ENCODE peak calls at places on chromosomes 11 and 22, in seven cellular contexts. O, W, Q, E, G, X and F are unnamed samples.

GRCh38 chr11:34419158-34419557 is 19.6 kb upstream of the CAT start:
- DNase-seq in O (no peak), W (no peak), Q (no peak), E (no peak), G (no peak), X (no peak), F (no peak)

GRCh38 chr22:49918911-49919881 is 762 bp downstream of the CRELD2 start:
- DNase-seq in O (no peak), W (no peak), Q (peak; percentile 37), E (no peak), G (no peak), X (no peak), F (no peak)

GRCh38 chr22:18044548-18045271 is 20.3 kb upstream of the MICAL3 start:
- DNase-seq in O (peak; percentile 86), W (peak; percentile 38), Q (no peak), E (no peak), G (no peak), X (peak; percentile 81), F (no peak)

GRCh38 chr22:42169055-42169469 is 38.5 kb upstream of the CYP2D6 start:
- DNase-seq in O (peak; percentile 70), W (peak; percentile 71), Q (peak; percentile 88), E (no peak), G (peak; percentile 64), X (peak; percentile 32), F (peak; percentile 7)

GRCh38 chr11:35393093-35393492 is 26.3 kb downstream of the SLC1A2 start:
- DNase-seq in O (no peak), W (no peak), Q (no peak), E (no peak), G (no peak), X (no peak), F (no peak)

GRCh38 chr11:117749541-117749910 is 47.5 kb downstream of the DSCAML1 start:
- DNase-seq in O (no peak), W (no peak), Q (no peak), E (no peak), G (no peak), X (no peak), F (no peak)

GRCh38 chr22:41479671-41480396 is 10.9 kb downstream of the ACO2 start:
- DNase-seq in O (no peak), W (no peak), Q (no peak), E (no peak), G (no peak), X (no peak), F (no peak)

GRCh38 chr11:120121336-120121735 is 16.6 kb downstream of the TRIM29 start:
- DNase-seq in O (no peak), W (no peak), Q (no peak), E (no peak), G (peak; percentile 93), X (no peak), F (no peak)

GRCh38 chr11:72730706-72731105 is 21.5 kb downstream of the ARAP1 start:
- DNase-seq in O (no peak), W (no peak), Q (no peak), E (no peak), G (no peak), X (no peak), F (no peak)

GRCh38 chr11:70473186-70473872 is 75.0 kb downstream of the CTTN start:
- DNase-seq in O (no peak), W (no peak), Q (no peak), E (no peak), G (no peak), X (no peak), F (no peak)

GRCh38 chr22:50626314-50626855 is 1.6 kb downstream of the ARSA start:
- DNase-seq in O (no peak), W (no peak), Q (no peak), E (no peak), G (no peak), X (no peak), F (no peak)

GRCh38 chr11:17735823-17736772 is 1.5 kb downstream of the KCNC1 start:
- DNase-seq in O (no peak), W (no peak), Q (no peak), E (no peak), G (no peak), X (peak; percentile 41), F (no peak)